ENCODE peak calls at places on chromosomes 4 and X, in ten cellular contexts. P, Q, B, T, G, Z, S, W, E and Y are unnamed samples.
A peak's percentile ranks its signal among the peaks of the same experiment; 100 is the strongest.

GRCh38 chr4:40718571-40718970 is 31.2 kb upstream of the NSUN7 start:
- DNase-seq in B (no peak), S (no peak), W (no peak), E (peak; percentile 89), P (no peak), Q (peak; percentile 18), T (peak; percentile 48), Z (no peak), G (peak; percentile 73), Y (peak; percentile 36)

GRCh38 chrX:39532761-39533160 is 565.0 kb downstream of the BCOR start:
- DNase-seq in S (no peak), B (no peak), P (no peak), E (no peak), G (no peak), Q (no peak), W (no peak), T (no peak), Z (no peak), Y (no peak)

GRCh38 chrX:30275498-30275897 is 28.6 kb downstream of the MAGEB1 start:
- DNase-seq in W (no peak), E (no peak), Q (peak; percentile 49), G (no peak), P (no peak), B (no peak), S (no peak), Z (peak; percentile 53), T (peak; percentile 15), Y (no peak)

GRCh38 chr4:8737601-8738279 is 133.9 kb downstream of the HMX1 start:
- DNase-seq in E (no peak), G (no peak), W (no peak), T (no peak), B (no peak), S (no peak), P (no peak), Z (no peak), Q (no peak), Y (no peak)

GRCh38 chr4:21801661-21802355 is 146.8 kb downstream of the KCNIP4 start:
- DNase-seq in E (no peak), T (no peak), Q (no peak), G (no peak), P (no peak), B (no peak), Z (peak; percentile 21), W (no peak), S (no peak), Y (no peak)

GRCh38 chrX:20218809-20219505 is 47.8 kb downstream of the RPS6KA3 start:
- DNase-seq in T (peak; percentile 9), P (no peak), E (peak; percentile 25), Q (no peak), W (no peak), B (no peak), Z (no peak), G (no peak), S (no peak), Y (peak; percentile 58)

GRCh38 chr4:166882221-166882620 is 352.1 kb downstream of the SPOCK3 start:
- DNase-seq in Z (no peak), Q (peak; percentile 8), W (no peak), B (no peak), E (no peak), S (no peak), T (no peak), G (no peak), P (no peak), Y (no peak)

GRCh38 chrX:103356897-103357296 is 591 bp downstream of the TCEAL9 start:
- DNase-seq in G (no peak), T (peak; percentile 40), Z (peak; percentile 30), B (no peak), Q (no peak), S (no peak), E (peak; percentile 50), P (no peak), W (no peak), Y (no peak)

GRCh38 chr4:111806331-111806730 is 338.9 kb upstream of the FAM241A start:
- DNase-seq in E (no peak), Z (no peak), P (no peak), S (no peak), B (no peak), W (no peak), Q (peak; percentile 38), G (no peak), T (peak; percentile 81), Y (peak; percentile 44)

GRCh38 chr4:152996672-152997071 is 60.5 kb downstream of the FHDC1 start:
- DNase-seq in W (no peak), G (no peak), T (no peak), P (no peak), E (no peak), Q (no peak), B (no peak), S (no peak), Z (no peak), Y (no peak)

GRCh38 chr4:48766393-48766792 is 13.7 kb downstream of the FRYL start:
- DNase-seq in T (no peak), S (no peak), B (no peak), E (no peak), P (no peak), G (no peak), W (no peak), Z (no peak), Q (no peak), Y (no peak)

GRCh38 chr4:48762408-48762807 is 17.7 kb downstream of the FRYL start:
- DNase-seq in T (no peak), B (no peak), Q (no peak), W (no peak), Z (no peak), P (no peak), S (no peak), G (no peak), E (no peak), Y (no peak)

GRCh38 chr4:48767530-48767929 is 12.5 kb downstream of the FRYL start:
- DNase-seq in S (no peak), B (no peak), E (no peak), P (no peak), Z (no peak), T (no peak), W (no peak), Q (no peak), G (no peak), Y (no peak)

GRCh38 chr4:48772568-48772967 is 7.5 kb downstream of the FRYL start:
- DNase-seq in S (no peak), P (no peak), W (no peak), Z (no peak), B (no peak), T (no peak), G (no peak), Q (no peak), E (no peak), Y (no peak)

GRCh38 chr4:48767055-48767454 is 13.0 kb downstream of the FRYL start:
- DNase-seq in P (no peak), Z (no peak), B (no peak), Q (no peak), T (peak; percentile 56), G (no peak), E (no peak), W (no peak), S (no peak), Y (no peak)
- TF ChIP-seq CTCF in P (no peak), Z (no peak), B (no peak), Q (no peak), T (peak; percentile 23), G (no peak), E (no peak), W (no peak), S (no peak), Y (no peak)

GRCh38 chr4:108030332-108030731 is 40.6 kb downstream of the HADH start:
- DNase-seq in S (peak; percentile 16), Q (peak; percentile 51), B (peak; percentile 25), G (no peak), Z (peak; percentile 88), W (peak; percentile 71), T (peak; percentile 68), E (peak; percentile 24), P (peak; percentile 15), Y (peak; percentile 13)
- TF ChIP-seq CTCF in S (peak; percentile 73), Q (peak; percentile 32), B (peak; percentile 59), G (no peak), Z (peak; percentile 76), W (peak; percentile 69), T (peak; percentile 77), E (no peak), P (peak; percentile 68), Y (no peak)

GRCh38 chrX:135923353-135923752 is 29.8 kb downstream of the SAGE1 start:
- DNase-seq in B (no peak), P (no peak), T (peak; percentile 56), E (no peak), G (no peak), S (no peak), W (no peak), Q (peak; percentile 37), Z (no peak), Y (peak; percentile 6)
- TF ChIP-seq CTCF in B (peak; percentile 11), P (peak; percentile 24), T (peak; percentile 61), E (no peak), G (no peak), S (no peak), W (no peak), Q (peak; percentile 17), Z (no peak), Y (no peak)

DNA sequence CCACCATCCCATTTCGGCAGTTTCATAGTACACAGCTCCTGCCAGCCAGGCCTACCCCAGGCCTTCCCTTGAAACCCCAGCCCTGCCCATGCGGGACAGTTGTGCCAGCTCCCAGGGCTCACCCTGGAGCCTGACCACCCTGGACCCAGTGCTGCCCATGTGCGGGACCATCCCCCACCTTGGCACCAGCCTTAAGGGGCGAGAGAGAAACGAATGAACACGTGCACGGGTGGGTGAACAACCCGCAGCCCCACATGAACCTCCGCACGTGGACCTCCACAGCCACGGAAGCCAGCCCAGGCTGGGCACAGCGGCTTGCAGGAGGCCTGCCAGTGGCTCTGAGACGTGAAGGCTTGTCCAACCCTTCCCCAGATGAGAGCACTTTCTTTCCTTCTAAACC is 76.0 kb upstream of the MXD4 start:
- DNase-seq in E (no peak), Q (no peak), T (no peak), G (peak; percentile 23), W (no peak), P (no peak), Z (no peak), S (no peak), B (no peak), Y (no peak)
- TF ChIP-seq CTCF in E (no peak), Q (no peak), T (no peak), G (no peak), W (no peak), P (no peak), Z (no peak), S (no peak), B (no peak), Y (no peak)

GRCh38 chr4:168832746-168833575 is 177.1 kb downstream of the CBR4 start:
- DNase-seq in S (no peak), E (peak; percentile 41), G (peak; percentile 27), T (peak; percentile 78), Z (peak; percentile 57), W (no peak), B (no peak), P (no peak), Q (peak; percentile 50), Y (peak; percentile 17)
- TF ChIP-seq CTCF in S (peak; percentile 53), E (no peak), G (no peak), T (peak; percentile 72), Z (peak; percentile 30), W (no peak), B (peak; percentile 48), P (peak; percentile 36), Q (peak; percentile 23), Y (no peak)

GRCh38 chr4:38488891-38489861 is 174.8 kb upstream of the KLF3 start:
- DNase-seq in B (no peak), W (no peak), E (peak; percentile 55), Q (no peak), P (no peak), S (no peak), T (peak; percentile 69), G (no peak), Z (no peak), Y (no peak)
- TF ChIP-seq CTCF in B (no peak), W (no peak), E (no peak), Q (no peak), P (no peak), S (no peak), T (no peak), G (no peak), Z (no peak), Y (no peak)